ENCODE peak calls at places on chromosome 11, in eight cellular contexts. C is ELR; O is GM12891; D is lung; B is A549; Q is HuH-7.5; I is effector memory CD4-positive, alpha-beta T cell; H is DMS153. V is an unnamed sample.

GRCh38 chr11:36131719-36132349 is 157.4 kb downstream of the COMMD9 start:
- DNase-seq in C (peak), O (peak), D (no peak), B (peak), Q (no peak), I (no peak), H (no peak), V (peak)

GRCh38 chr11:129681344-129682114 is 134.1 kb upstream of the TMEM45B start:
- DNase-seq in C (no peak), O (no peak), D (no peak), B (no peak), Q (no peak), I (no peak), H (no peak), V (no peak)

GRCh38 chr11:96105944-96106343 is 182.0 kb upstream of the MTMR2 start:
- DNase-seq in C (no peak), O (no peak), D (no peak), B (no peak), Q (no peak), I (no peak), H (no peak), V (no peak)

GRCh38 chr11:122850076-122850631 is 11.9 kb downstream of the CRTAM start:
- DNase-seq in C (peak), O (no peak), D (no peak), B (no peak), Q (no peak), I (peak), H (no peak), V (peak)

GRCh38 chr11:29293825-29294224 is 723.0 kb downstream of the KCNA4 start:
- DNase-seq in C (peak), O (no peak), D (no peak), B (peak), Q (no peak), I (no peak), H (no peak), V (peak)

GRCh38 chr11:36564376-36565032 is 3.3 kb upstream of the RAG1 start:
- DNase-seq in C (peak), O (peak), D (peak), B (peak), Q (no peak), I (no peak), H (peak), V (peak)

GRCh38 chr11:116194156-116194904 is 578.5 kb downstream of the BUD13 start:
- DNase-seq in C (no peak), O (no peak), D (no peak), B (no peak), Q (no peak), I (no peak), H (no peak), V (no peak)

GRCh38 chr11:120023120-120023519 is 114.8 kb downstream of the TRIM29 start:
- DNase-seq in C (no peak), O (no peak), D (no peak), B (no peak), Q (no peak), I (no peak), H (no peak), V (no peak)

GRCh38 chr11:34650528-34650927 is 29.6 kb downstream of the EHF start:
- DNase-seq in C (no peak), O (peak), D (peak), B (no peak), Q (no peak), I (peak), H (no peak), V (no peak)

GRCh38 chr11:103730151-103730940 is 306.1 kb upstream of the DDI1 start:
- DNase-seq in C (peak), O (no peak), D (no peak), B (no peak), Q (no peak), I (no peak), H (peak), V (no peak)

GRCh38 chr11:102186836-102187235 is 76.6 kb downstream of the YAP1 start:
- DNase-seq in C (no peak), O (no peak), D (no peak), B (no peak), Q (no peak), I (no peak), H (no peak), V (no peak)

V was measured in dermis microvascular lymphatic vessel endothelial cell.